ENCODE peak calls at places on chromosomes 6 and 20, in seven cellular contexts. B is kidney tubule cell; G is stimulated activated CD8-positive, alpha-beta memory T cell treated with anti-CD3 and anti-CD28 coated beads, Interleukin-12 subunit alpha, Interleukin-12 subunit beta, amount 100 ng/mL, for 4 hours; N is brain pericyte; H is CD14-positive monocyte; S is T follicular helper cell; W is cardiac fibroblast. P is an unnamed sample.
A peak's percentile ranks its signal among the peaks of the same experiment; 100 is the strongest.

GRCh38 chr20:39778847-39779641 is 816.9 kb downstream of the DHX35 start:
- DNase-seq in S (no peak), W (no peak), G (no peak), H (no peak), B (no peak), N (no peak), P (no peak)

GRCh38 chr20:34922654-34923381 is 32.8 kb downstream of the GSS start:
- DNase-seq in S (no peak), N (no peak), H (no peak), B (peak; percentile 75), W (peak; percentile 86), G (no peak), P (no peak)

GRCh38 chr20:48733296-48733790 is 94.5 kb downstream of the PREX1 start:
- DNase-seq in B (no peak), G (no peak), W (peak; percentile 22), S (no peak), N (no peak), H (no peak), P (no peak)

GRCh38 chr6:41698350-41698781 is 37.0 kb downstream of the TFEB start:
- DNase-seq in G (no peak), S (no peak), W (peak; percentile 98), B (peak; percentile 41), H (no peak), N (peak; percentile 83), P (no peak)

GRCh38 chr6:121748376-121748775 is 312.9 kb downstream of the GJA1 start:
- DNase-seq in W (peak; percentile 82), G (no peak), B (peak; percentile 25), S (no peak), N (no peak), H (no peak), P (no peak)

GRCh38 chr20:856361-856775 is 22.9 kb downstream of the FAM110A start:
- DNase-seq in H (no peak), N (no peak), S (no peak), G (peak; percentile 41), B (peak; percentile 98), W (peak; percentile 77), P (peak; percentile 60)

GRCh38 chr6:12325872-12326271 is 35.7 kb downstream of the EDN1 start:
- DNase-seq in B (no peak), N (no peak), G (no peak), S (no peak), H (no peak), W (no peak), P (no peak)

GRCh38 chr6:107585815-107586435 is 96.0 kb downstream of the SOBP start:
- DNase-seq in N (no peak), B (no peak), W (no peak), S (no peak), G (no peak), H (no peak), P (no peak)

GRCh38 chr6:154370545-154370944 is 13.9 kb upstream of the IPCEF1 start:
- DNase-seq in B (peak; percentile 45), W (peak; percentile 51), G (no peak), S (no peak), H (no peak), N (no peak), P (no peak)

GRCh38 chr6:101266063-101266462 is 127.4 kb upstream of the GRIK2 start:
- DNase-seq in S (no peak), H (no peak), W (no peak), N (no peak), G (no peak), B (no peak), P (no peak)

GRCh38 chr20:47784599-47785320 is 521 bp downstream of the SULF2 start:
- DNase-seq in N (no peak), B (peak; percentile 67), W (peak; percentile 45), S (no peak), G (no peak), H (no peak), P (no peak)

GRCh38 chr6:90079555-90080490 is 185.6 kb downstream of the GJA10 start:
- DNase-seq in S (no peak), G (peak; percentile 38), W (no peak), N (no peak), H (no peak), B (no peak), P (no peak)

GRCh38 chr6:162882817-162883481 is 155.2 kb downstream of the PACRG start:
- DNase-seq in G (no peak), S (no peak), B (no peak), N (no peak), H (no peak), W (no peak), P (no peak)

GRCh38 chr6:155352812-155353211 is 38.5 kb upstream of the TFB1M start:
- DNase-seq in W (peak; percentile 94), N (no peak), S (no peak), G (no peak), H (no peak), B (peak; percentile 38), P (no peak)

GRCh38 chr20:21100590-21101452 is 5.3 kb downstream of the LINC00237 start:
- DNase-seq in B (no peak), W (peak; percentile 18), H (no peak), G (no peak), S (no peak), N (no peak), P (peak; percentile 55)

GRCh38 chr20:51457281-51457932 is 85.1 kb downstream of the NFATC2 start:
- DNase-seq in W (peak; percentile 79), H (no peak), N (no peak), G (no peak), B (peak; percentile 94), S (no peak), P (no peak)

GRCh38 chr6:43159599-43159998 is 11.5 kb upstream of the SRF start:
- DNase-seq in N (no peak), B (no peak), W (no peak), H (no peak), S (no peak), G (no peak), P (no peak)

GRCh38 chr6:62652692-62653328 is 366.8 kb upstream of the KHDRBS2 start:
- DNase-seq in G (no peak), S (no peak), W (peak; percentile 43), B (no peak), H (no peak), N (no peak), P (no peak)

P was measured in lower lobe of right lung.